ENCODE peak calls at places on chromosomes 1 and 21, in six cellular contexts. R is HepG2, Z is stomach, O is HCT116, K is body of pancreas, B is heart left ventricle. D is an unnamed sample.

GRCh38 chr1:29524285-29525065 is 288.2 kb downstream of the PTPRU start:
- DNase-seq in R (no peak), Z (peak; percentile 18), O (no peak), K (no peak), B (no peak), D (peak; percentile 79)

GRCh38 chr1:82979593-82980230 is 1019.2 kb downstream of the TTLL7 start:
- DNase-seq in R (no peak), Z (no peak), O (no peak), K (no peak), B (no peak), D (no peak)

GRCh38 chr1:15637833-15638232 is 20.6 kb downstream of the DDI2 start:
- DNase-seq in R (no peak), Z (no peak), O (no peak), K (no peak), B (no peak), D (no peak)

GRCh38 chr21:29372063-29372802 is 73.5 kb downstream of the BACH1 start:
- DNase-seq in R (peak; percentile 78), Z (peak; percentile 33), O (peak; percentile 67), K (peak; percentile 53), B (peak; percentile 34), D (peak; percentile 60)

GRCh38 chr1:164748253-164748899 is 189.4 kb downstream of the PBX1 start:
- DNase-seq in R (peak; percentile 10), Z (no peak), O (peak; percentile 78), K (peak; percentile 41), B (peak; percentile 60), D (peak; percentile 53)

GRCh38 chr1:196464545-196464944 is 143.7 kb downstream of the KCNT2 start:
- DNase-seq in R (no peak), Z (no peak), O (no peak), K (no peak), B (no peak), D (no peak)

GRCh38 chr1:45443580-45444446 is 47.1 kb downstream of the TESK2 start:
- DNase-seq in R (no peak), Z (no peak), O (no peak), K (no peak), B (no peak), D (no peak)

GRCh38 chr1:75273110-75273509 is 138.9 kb downstream of the LHX8 start:
- DNase-seq in R (no peak), Z (no peak), O (no peak), K (no peak), B (no peak), D (no peak)

GRCh38 chr21:37878946-37879660 is 37.2 kb downstream of the KCNJ6 start:
- DNase-seq in R (no peak), Z (no peak), O (no peak), K (no peak), B (no peak), D (no peak)

GRCh38 chr21:26506951-26507350 is 66.1 kb downstream of the CYYR1 start:
- DNase-seq in R (no peak), Z (no peak), O (no peak), K (no peak), B (no peak), D (no peak)

GRCh38 chr21:41164981-41165650 is 2.8 kb upstream of the BACE2 start:
- DNase-seq in R (peak; percentile 5), Z (peak; percentile 89), O (no peak), K (peak; percentile 45), B (no peak), D (peak; percentile 76)

GRCh38 chr1:232459087-232459486 is 170.8 kb downstream of the SIPA1L2 start:
- DNase-seq in R (no peak), Z (no peak), O (no peak), K (no peak), B (no peak), D (no peak)

GRCh38 chr1:223429313-223429731 is 36.1 kb downstream of the CCDC185 start:
- DNase-seq in R (no peak), Z (no peak), O (no peak), K (no peak), B (peak; percentile 45), D (no peak)

GRCh38 chr1:42925132-42925769 is 33.4 kb downstream of the SLC2A1 start:
- DNase-seq in R (no peak), Z (no peak), O (no peak), K (no peak), B (no peak), D (peak; percentile 21)

GRCh38 chr1:101474039-101474665 is 237.3 kb downstream of the S1PR1 start:
- DNase-seq in R (peak; percentile 16), Z (no peak), O (peak; percentile 35), K (no peak), B (no peak), D (no peak)

GRCh38 chr1:193346085-193346484 is 159.7 kb upstream of the B3GALT2 start:
- DNase-seq in R (no peak), Z (no peak), O (no peak), K (no peak), B (no peak), D (no peak)

GRCh38 chr1:109532365-109533136 is 7.1 kb upstream of the GPR61 start:
- DNase-seq in R (peak; percentile 75), Z (peak; percentile 86), O (peak; percentile 47), K (peak; percentile 84), B (peak; percentile 85), D (peak; percentile 97)

GRCh38 chr1:19735419-19736127 is 64.1 kb downstream of the TMCO4 start:
- DNase-seq in R (no peak), Z (no peak), O (no peak), K (peak; percentile 46), B (peak; percentile 77), D (peak; percentile 50)

GRCh38 chr21:28872218-28872617 is 120.5 kb downstream of the LTN1 start:
- DNase-seq in R (no peak), Z (no peak), O (no peak), K (no peak), B (no peak), D (no peak)

GRCh38 chr1:147586412-147586811 is 45.1 kb downstream of the BCL9 start:
- DNase-seq in R (no peak), Z (no peak), O (no peak), K (no peak), B (no peak), D (no peak)

GRCh38 chr1:60160141-60160540 is 86.6 kb upstream of the C1orf87 start:
- DNase-seq in R (no peak), Z (no peak), O (no peak), K (no peak), B (no peak), D (no peak)

GRCh38 chr21:38989745-38990423 is 184.2 kb downstream of the ETS2 start:
- DNase-seq in R (peak; percentile 88), Z (peak; percentile 59), O (no peak), K (no peak), B (peak; percentile 46), D (no peak)

GRCh38 chr1:182249201-182249676 is 142.4 kb downstream of the GLUL start:
- DNase-seq in R (peak; percentile 90), Z (peak; percentile 72), O (no peak), K (peak; percentile 13), B (no peak), D (peak; percentile 84)

GRCh38 chr21:36059823-36060158 is 535 bp downstream of the SETD4 start:
- DNase-seq in R (no peak), Z (peak; percentile 30), O (no peak), K (peak; percentile 52), B (peak; percentile 56), D (peak; percentile 42)

GRCh38 chr1:27789511-27790154 is 16.6 kb downstream of the STX12 start:
- DNase-seq in R (no peak), Z (peak; percentile 59), O (no peak), K (no peak), B (peak; percentile 51), D (no peak)

DNA sequence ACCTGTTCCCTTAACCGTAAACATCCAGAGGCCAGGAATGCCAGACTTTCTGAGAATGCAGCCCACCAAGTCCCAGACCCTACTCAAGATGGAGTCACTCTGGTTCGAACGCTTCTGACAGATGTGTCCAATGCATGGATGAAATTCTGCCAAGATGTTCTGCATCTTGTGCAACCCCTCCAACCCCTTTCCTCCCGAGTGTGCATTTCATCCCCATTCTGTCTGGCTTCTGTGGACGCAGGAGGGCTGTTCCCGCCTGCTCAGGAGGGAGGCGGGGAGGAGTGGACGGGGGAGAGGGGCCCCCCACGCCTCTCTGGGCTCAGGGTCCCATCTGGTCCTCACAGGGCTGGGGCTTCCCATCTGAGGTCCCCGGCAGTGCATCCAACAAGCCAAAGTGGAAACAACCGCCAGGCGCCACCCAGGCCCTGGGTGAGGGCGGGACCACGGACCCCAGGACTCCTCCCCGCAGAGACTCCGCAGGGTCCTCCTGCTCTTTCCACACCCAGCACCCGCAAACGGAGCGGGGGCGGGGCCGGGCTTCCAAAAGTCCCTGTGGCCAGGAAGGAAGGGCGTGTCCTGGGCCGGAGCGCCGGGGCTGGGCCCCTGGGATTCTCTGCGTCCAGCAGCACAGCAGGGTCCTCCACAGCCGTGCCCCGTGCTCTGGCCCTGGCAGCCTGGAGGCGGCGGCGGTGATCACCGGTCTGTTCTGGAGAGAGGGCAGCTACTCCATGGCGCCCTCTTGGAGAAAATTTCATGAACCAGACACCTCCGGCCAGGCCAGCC is 27.7 kb upstream of the SUMO3 start:
- DNase-seq in R (peak; percentile 76), Z (peak; percentile 65), O (no peak), K (peak; percentile 26), B (peak; percentile 81), D (peak; percentile 92)
- TF ChIP-seq CTCF in R (peak; percentile 54), Z (no peak), O (peak; percentile 52), K (no peak), B (no peak), D (no peak)

GRCh38 chr1:204579681-204580080 is 63.5 kb downstream of the MDM4 start:
- DNase-seq in R (no peak), Z (no peak), O (no peak), K (no peak), B (no peak), D (no peak)
- H3K4me3 ChIP-seq in R (no peak overlapping the region), Z (peak overlapping the region; percentile 34), O (no peak overlapping the region), K (no peak overlapping the region), B (peak overlapping the region; percentile 46), D (no peak overlapping the region)

DNA sequence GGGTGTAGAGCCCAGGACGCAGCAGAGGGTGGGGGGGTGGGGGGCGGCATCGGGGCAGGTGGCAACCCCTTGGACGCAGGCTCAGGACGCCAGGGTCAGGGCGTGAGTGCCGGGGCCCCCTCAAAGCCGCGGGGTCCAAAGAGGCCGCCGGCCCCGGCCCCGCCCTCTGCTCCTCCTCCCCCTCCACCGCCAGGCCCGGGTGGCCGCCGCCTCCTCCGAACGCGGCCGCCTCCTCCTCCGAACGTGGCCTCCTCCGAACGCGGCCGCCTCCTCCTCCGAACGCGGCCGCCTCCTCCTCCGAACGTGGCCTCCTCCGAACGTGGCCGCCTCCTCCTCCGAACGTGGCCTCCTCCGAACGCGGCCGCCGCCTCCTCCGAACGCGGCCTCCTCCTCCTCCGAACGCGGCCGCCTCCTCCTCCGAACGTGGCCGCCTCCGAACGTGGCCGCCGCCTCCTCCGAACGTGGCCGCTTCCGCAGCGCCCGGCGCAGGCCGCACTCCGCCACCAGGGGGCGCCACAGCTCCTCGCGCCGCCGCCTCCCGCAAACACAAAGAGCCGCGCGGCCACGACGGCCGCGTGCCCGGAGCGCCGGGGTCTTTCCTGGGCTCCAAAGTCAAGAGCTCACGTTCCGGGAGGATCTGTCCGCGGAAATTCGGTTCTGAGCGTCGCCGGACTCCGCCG is 19.3 kb upstream of the SAMD11 start:
- DNase-seq in R (no peak), Z (peak; percentile 87), O (peak; percentile 43), K (peak; percentile 84), B (peak; percentile 68), D (peak; percentile 96)
- TF ChIP-seq POLR2A in R (no peak), Z (no peak), O (no peak), K (no peak), B (no peak), D (no peak)

GRCh38 chr1:21084111-21084510 is 92.6 kb downstream of the EIF4G3 start:
- DNase-seq in R (no peak), Z (no peak), O (no peak), K (no peak), B (no peak), D (no peak)

GRCh38 chr1:21077085-21077484 is 99.6 kb downstream of the EIF4G3 start:
- DNase-seq in R (no peak), Z (no peak), O (no peak), K (no peak), B (peak; percentile 35), D (no peak)

GRCh38 chr1:21082078-21082477 is 94.6 kb downstream of the EIF4G3 start:
- DNase-seq in R (no peak), Z (no peak), O (no peak), K (no peak), B (no peak), D (no peak)
- TF ChIP-seq CTCF in R (no peak), Z (no peak), O (no peak), K (no peak), B (no peak), D (no peak)